ENCODE peak calls at places on chromosomes 6 and 20, in four cellular contexts. One of them, this sample, is unnamed.
A peak's percentile ranks its signal among the peaks of the same experiment; 100 is the strongest.

GRCh38 chr6:13097454-13097853 is 230.9 kb downstream of the TBC1D7 start:
- DNase-seq in left lung: no peak
- DNase-seq in tibial nerve: no peak
- DNase-seq in psoas muscle: no peak
- DNase-seq in this sample: no peak

GRCh38 chr6:157317129-157317814 is 6.0 kb downstream of the TMEM242 start:
- DNase-seq in tibial nerve: peak; percentile 79
- DNase-seq in left lung: no peak
- DNase-seq in psoas muscle: peak; percentile 85
- DNase-seq in this sample: peak; percentile 55

GRCh38 chr6:105199711-105200110 is 19.9 kb upstream of the POPDC3 start:
- DNase-seq in psoas muscle: peak; percentile 27
- DNase-seq in left lung: no peak
- DNase-seq in tibial nerve: no peak
- DNase-seq in this sample: no peak

GRCh38 chr20:4195499-4195898 is 180.1 kb upstream of the RNF24 start:
- DNase-seq in left lung: no peak
- DNase-seq in psoas muscle: no peak
- DNase-seq in tibial nerve: no peak
- DNase-seq in this sample: peak; percentile 60

GRCh38 chr6:110859335-110859792 is 15.2 kb upstream of the AMD1 start:
- DNase-seq in left lung: peak; percentile 84
- DNase-seq in tibial nerve: no peak
- DNase-seq in psoas muscle: no peak
- DNase-seq in this sample: no peak

GRCh38 chr20:48541581-48542071 is 286.2 kb downstream of the PREX1 start:
- DNase-seq in tibial nerve: no peak
- DNase-seq in left lung: no peak
- DNase-seq in psoas muscle: no peak
- DNase-seq in this sample: no peak

GRCh38 chr6:79158856-79159516 is 75.5 kb downstream of the HMGN3 start:
- DNase-seq in tibial nerve: no peak
- DNase-seq in psoas muscle: no peak
- DNase-seq in left lung: no peak
- DNase-seq in this sample: no peak

GRCh38 chr6:154243793-154244768 is 112.5 kb downstream of the IPCEF1 start:
- DNase-seq in psoas muscle: no peak
- DNase-seq in tibial nerve: no peak
- DNase-seq in left lung: no peak
- DNase-seq in this sample: no peak

GRCh38 chr20:10864076-10864672 is 190.4 kb upstream of the JAG1 start:
- DNase-seq in psoas muscle: no peak
- DNase-seq in tibial nerve: no peak
- DNase-seq in left lung: peak; percentile 69
- DNase-seq in this sample: no peak

GRCh38 chr6:15897063-15897934 is 231.6 kb upstream of the MYLIP start:
- DNase-seq in psoas muscle: peak; percentile 19
- DNase-seq in left lung: no peak
- DNase-seq in tibial nerve: no peak
- DNase-seq in this sample: no peak

GRCh38 chr20:25507385-25508082 is 77.8 kb downstream of the NINL start:
- DNase-seq in tibial nerve: no peak
- DNase-seq in left lung: no peak
- DNase-seq in psoas muscle: no peak
- DNase-seq in this sample: no peak
- H3K27ac ChIP-seq in tibial nerve: no peak overlapping the region
- H3K27ac ChIP-seq in left lung: no peak overlapping the region
- H3K27ac ChIP-seq in psoas muscle: no peak overlapping the region
- H3K27ac ChIP-seq in this sample: no peak overlapping the region

GRCh38 chr6:98324406-98324930 is 509.9 kb upstream of the POU3F2 start:
- DNase-seq in psoas muscle: no peak
- DNase-seq in tibial nerve: no peak
- DNase-seq in left lung: no peak
- DNase-seq in this sample: no peak

GRCh38 chr6:98325366-98325765 is 509.0 kb upstream of the POU3F2 start:
- DNase-seq in tibial nerve: no peak
- DNase-seq in psoas muscle: no peak
- DNase-seq in left lung: no peak
- DNase-seq in this sample: no peak

DNA sequence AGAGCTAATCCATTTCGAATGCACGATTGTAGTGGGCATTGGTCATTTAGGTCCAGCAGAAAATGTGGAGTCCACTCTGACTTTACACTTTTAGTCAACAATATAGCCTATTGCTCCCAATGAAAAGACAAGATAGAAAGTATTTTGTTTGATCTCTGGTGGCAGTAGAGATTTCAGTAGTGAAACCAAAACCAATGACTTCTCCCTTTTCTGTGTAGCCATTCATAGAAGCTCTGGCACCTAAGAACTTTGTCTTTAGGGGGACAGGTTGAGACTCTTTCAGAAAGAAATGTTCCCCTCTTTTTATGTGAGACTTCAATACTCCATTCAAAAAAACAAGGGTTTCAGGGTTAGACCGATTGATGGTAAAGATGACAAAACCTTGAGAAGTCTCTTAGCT is 510.8 kb upstream of the POU3F2 start:
- DNase-seq in psoas muscle: no peak
- DNase-seq in left lung: no peak
- DNase-seq in tibial nerve: no peak
- DNase-seq in this sample: no peak
- TF ChIP-seq CTCF in psoas muscle: no peak
- TF ChIP-seq CTCF in left lung: no peak
- TF ChIP-seq CTCF in tibial nerve: no peak
- TF ChIP-seq CTCF in this sample: no peak

GRCh38 chr6:52725133-52725529 is 38.1 kb downstream of the GSTA2 start:
- DNase-seq in tibial nerve: no peak
- DNase-seq in psoas muscle: no peak
- DNase-seq in left lung: no peak
- DNase-seq in this sample: no peak

GRCh38 chr6:52726193-52726542 is 37.1 kb downstream of the GSTA2 start:
- DNase-seq in psoas muscle: no peak
- DNase-seq in tibial nerve: no peak
- DNase-seq in left lung: no peak
- DNase-seq in this sample: no peak

GRCh38 chr6:52724041-52724405 is 39.3 kb downstream of the GSTA2 start:
- DNase-seq in psoas muscle: no peak
- DNase-seq in tibial nerve: no peak
- DNase-seq in left lung: no peak
- DNase-seq in this sample: no peak

GRCh38 chr6:52725530-52726192 is 37.6 kb downstream of the GSTA2 start:
- DNase-seq in psoas muscle: no peak
- DNase-seq in tibial nerve: no peak
- DNase-seq in left lung: no peak
- DNase-seq in this sample: no peak

DNA sequence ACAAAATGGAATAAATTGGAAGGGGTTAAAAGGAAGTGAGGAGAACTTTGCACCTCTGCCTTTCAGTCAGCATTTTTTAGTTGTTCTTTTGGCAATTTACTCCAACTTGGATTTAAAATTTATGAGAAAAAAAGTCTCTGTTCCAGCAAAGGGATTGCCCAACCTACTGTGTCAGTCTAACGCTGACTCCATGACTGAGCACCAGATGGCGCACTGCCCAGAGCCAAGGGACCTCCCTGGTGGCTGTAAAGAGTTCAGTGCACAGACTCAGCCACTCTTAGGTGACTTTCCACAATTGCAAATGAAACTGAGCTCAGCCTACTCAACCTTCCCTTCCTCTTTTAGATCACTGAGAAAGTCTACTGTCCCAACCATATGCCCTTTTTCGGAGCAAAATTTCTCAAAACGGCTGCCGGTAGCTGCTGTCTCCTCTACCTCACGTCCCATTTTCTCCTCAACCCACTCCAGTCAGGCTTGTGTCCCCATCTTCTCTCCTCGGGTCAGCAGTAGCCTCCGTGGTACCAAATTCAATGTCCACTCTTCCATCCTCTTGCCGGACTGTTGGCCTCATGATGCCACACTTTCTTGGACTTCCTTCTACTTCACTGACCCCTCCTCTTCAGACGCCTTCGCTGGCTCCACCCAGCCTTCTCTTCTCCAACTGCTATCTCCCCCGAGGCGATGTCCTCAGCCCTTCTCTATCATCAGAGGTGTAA is 38.7 kb downstream of the GSTA2 start:
- DNase-seq in tibial nerve: peak; percentile 53
- DNase-seq in psoas muscle: peak; percentile 78
- DNase-seq in left lung: peak; percentile 84
- DNase-seq in this sample: peak; percentile 52
- H3K4me3 ChIP-seq in tibial nerve: no peak overlapping the region
- H3K4me3 ChIP-seq in psoas muscle: no peak overlapping the region
- H3K4me3 ChIP-seq in left lung: no peak overlapping the region
- H3K4me3 ChIP-seq in this sample: no peak overlapping the region

GRCh38 chr6:130369821-130370220 is 4.0 kb downstream of the TMEM200A start:
- DNase-seq in psoas muscle: no peak
- DNase-seq in left lung: no peak
- DNase-seq in tibial nerve: no peak
- DNase-seq in this sample: no peak

GRCh38 chr6:130365166-130366010 is 429 bp upstream of the TMEM200A start:
- DNase-seq in psoas muscle: peak; percentile 53
- DNase-seq in left lung: peak; percentile 80
- DNase-seq in tibial nerve: peak; percentile 37
- DNase-seq in this sample: no peak

GRCh38 chr6:130364224-130364780 is 1.5 kb upstream of the TMEM200A start:
- DNase-seq in left lung: no peak
- DNase-seq in psoas muscle: no peak
- DNase-seq in tibial nerve: no peak
- DNase-seq in this sample: no peak

GRCh38 chr6:130367767-130368166 is 1.9 kb downstream of the TMEM200A start:
- DNase-seq in left lung: no peak
- DNase-seq in tibial nerve: no peak
- DNase-seq in psoas muscle: no peak
- DNase-seq in this sample: no peak

GRCh38 chr6:130366011-130366963 is at the start of gene TMEM200A:
- DNase-seq in psoas muscle: peak; percentile 33
- DNase-seq in tibial nerve: no peak
- DNase-seq in left lung: peak; percentile 79
- DNase-seq in this sample: peak; percentile 42
- H3K27ac ChIP-seq in psoas muscle: no peak within 1 kb of the TSS
- H3K27ac ChIP-seq in tibial nerve: peak within 1 kb of the TSS; percentile 84
- H3K27ac ChIP-seq in left lung: peak within 1 kb of the TSS; percentile 77
- H3K27ac ChIP-seq in this sample: no peak within 1 kb of the TSS

GRCh38 chr6:27161946-27162603 is 85.4 kb upstream of the PRSS16 start:
- DNase-seq in tibial nerve: no peak
- DNase-seq in left lung: no peak
- DNase-seq in psoas muscle: no peak
- DNase-seq in this sample: no peak
- TF ChIP-seq CTCF in tibial nerve: peak; percentile 61
- TF ChIP-seq CTCF in left lung: peak; percentile 78
- TF ChIP-seq CTCF in psoas muscle: peak; percentile 80
- TF ChIP-seq CTCF in this sample: peak; percentile 83

GRCh38 chr6:142887534-142887933 is 57.4 kb downstream of the HIVEP2 start:
- DNase-seq in left lung: no peak
- DNase-seq in tibial nerve: no peak
- DNase-seq in psoas muscle: no peak
- DNase-seq in this sample: no peak

GRCh38 chr6:142884214-142885035 is 60.6 kb downstream of the HIVEP2 start:
- DNase-seq in tibial nerve: no peak
- DNase-seq in psoas muscle: no peak
- DNase-seq in left lung: no peak
- DNase-seq in this sample: no peak

GRCh38 chr6:142888461-142888860 is 56.5 kb downstream of the HIVEP2 start:
- DNase-seq in left lung: no peak
- DNase-seq in psoas muscle: no peak
- DNase-seq in tibial nerve: no peak
- DNase-seq in this sample: no peak

GRCh38 chr6:142885182-142885867 is 59.7 kb downstream of the HIVEP2 start:
- DNase-seq in psoas muscle: no peak
- DNase-seq in left lung: no peak
- DNase-seq in tibial nerve: no peak
- DNase-seq in this sample: no peak

GRCh38 chr6:142886431-142887170 is 58.4 kb downstream of the HIVEP2 start:
- DNase-seq in tibial nerve: no peak
- DNase-seq in left lung: no peak
- DNase-seq in psoas muscle: no peak
- DNase-seq in this sample: no peak
- H3K4me3 ChIP-seq in tibial nerve: no peak overlapping the region
- H3K4me3 ChIP-seq in left lung: no peak overlapping the region
- H3K4me3 ChIP-seq in psoas muscle: no peak overlapping the region
- H3K4me3 ChIP-seq in this sample: no peak overlapping the region

GRCh38 chr20:38084425-38084951 is 50.9 kb downstream of the RPRD1B start:
- DNase-seq in left lung: no peak
- DNase-seq in tibial nerve: no peak
- DNase-seq in psoas muscle: no peak
- DNase-seq in this sample: no peak
- H3K27ac ChIP-seq in left lung: peak overlapping the region; percentile 30
- H3K27ac ChIP-seq in tibial nerve: no peak overlapping the region
- H3K27ac ChIP-seq in psoas muscle: no peak overlapping the region
- H3K27ac ChIP-seq in this sample: no peak overlapping the region

GRCh38 chr6:125884656-125885055 is 71.9 kb upstream of the HINT3 start:
- DNase-seq in psoas muscle: no peak
- DNase-seq in left lung: no peak
- DNase-seq in tibial nerve: no peak
- DNase-seq in this sample: no peak

GRCh38 chr6:125886914-125887313 is 69.7 kb upstream of the HINT3 start:
- DNase-seq in psoas muscle: no peak
- DNase-seq in left lung: no peak
- DNase-seq in tibial nerve: no peak
- DNase-seq in this sample: no peak

GRCh38 chr6:125887372-125887771 is 69.2 kb upstream of the HINT3 start:
- DNase-seq in left lung: no peak
- DNase-seq in psoas muscle: no peak
- DNase-seq in tibial nerve: no peak
- DNase-seq in this sample: no peak

GRCh38 chr6:125888989-125889656 is 67.4 kb upstream of the HINT3 start:
- DNase-seq in left lung: no peak
- DNase-seq in tibial nerve: no peak
- DNase-seq in psoas muscle: no peak
- DNase-seq in this sample: no peak
- TF ChIP-seq CTCF in left lung: peak; percentile 41
- TF ChIP-seq CTCF in tibial nerve: no peak
- TF ChIP-seq CTCF in psoas muscle: peak; percentile 17
- TF ChIP-seq CTCF in this sample: no peak

This sample was measured in dorsolateral prefrontal cortex.